ENCODE peak calls at places on chromosomes 16 and 17, in seven cellular contexts. H is amniotic epithelial cell; P is stimulated activated CD8-positive, alpha-beta memory T cell treated with anti-CD3 and anti-CD28 coated beads, Interleukin-7, amount 100 ng/mL, for 48 hours; Q is GM04504; I is retinal pigment epithelial cell; S is activated T-cell treated with anti-CD3 and anti-CD28 coated beads, Interleukin-2, amount 50 U/mL, for 72 hours; G is tibial nerve. V is an unnamed sample.

GRCh38 chr16:82639666-82640336 is 13.0 kb downstream of the CDH13 start:
- DNase-seq in Q (no peak), S (peak; percentile 63), I (no peak), P (no peak), H (peak; percentile 58), G (no peak), V (no peak)

GRCh38 chr16:70657956-70658355 is 11.6 kb downstream of the IL34 start:
- DNase-seq in Q (no peak), G (no peak), S (no peak), I (no peak), P (no peak), H (no peak), V (no peak)

GRCh38 chr16:83807710-83808572 is at the start of gene HSBP1:
- DNase-seq in H (peak; percentile 85), G (peak; percentile 87), P (peak; percentile 83), S (peak; percentile 95), I (peak; percentile 62), Q (peak; percentile 76), V (peak; percentile 47)

GRCh38 chr16:31128711-31129567 is 6.6 kb downstream of the PRSS8 start:
- DNase-seq in Q (no peak), G (no peak), H (no peak), S (no peak), I (no peak), P (no peak), V (no peak)

GRCh38 chr17:31470592-31470991 is 79.1 kb downstream of the RAB11FIP4 start:
- DNase-seq in G (no peak), H (no peak), Q (no peak), S (no peak), P (no peak), I (no peak), V (no peak)

GRCh38 chr16:29837833-29838232 is 17.6 kb downstream of the MVP start:
- DNase-seq in P (no peak), H (peak; percentile 95), I (no peak), Q (no peak), G (no peak), S (no peak), V (no peak)

GRCh38 chr17:38322897-38323296 is 20.9 kb downstream of the GPR179 start:
- DNase-seq in H (no peak), G (no peak), I (no peak), Q (no peak), S (no peak), P (no peak), V (no peak)

GRCh38 chr17:69267219-69267618 is 38.6 kb upstream of the ABCA10 start:
- DNase-seq in Q (no peak), S (no peak), H (no peak), P (no peak), I (no peak), G (no peak), V (no peak)

GRCh38 chr16:74275031-74275636 is 21.5 kb upstream of the PSMD7 start:
- DNase-seq in I (no peak), Q (no peak), S (no peak), G (no peak), P (no peak), H (peak; percentile 10), V (no peak)

GRCh38 chr16:9965079-9965478 is 217.1 kb downstream of the GRIN2A start:
- DNase-seq in Q (no peak), S (no peak), H (no peak), G (no peak), I (no peak), P (no peak), V (no peak)

GRCh38 chr17:14052886-14053615 is 16.3 kb upstream of the COX10 start:
- DNase-seq in I (no peak), S (no peak), P (no peak), Q (no peak), H (peak; percentile 94), G (no peak), V (no peak)

GRCh38 chr16:17497648-17498047 is 26.9 kb upstream of the XYLT1 start:
- DNase-seq in P (no peak), S (no peak), G (no peak), Q (no peak), I (no peak), H (peak; percentile 31), V (no peak)

GRCh38 chr16:84893467-84893848 is 73.7 kb downstream of the CRISPLD2 start:
- DNase-seq in P (no peak), Q (no peak), G (no peak), H (no peak), S (no peak), I (no peak), V (no peak)

GRCh38 chr16:89575247-89576172 is at the start of gene CPNE7:
- DNase-seq in S (peak; percentile 33), G (no peak), Q (no peak), H (no peak), I (no peak), P (no peak), V (no peak)

GRCh38 chr16:56610017-56610608 is 1.7 kb downstream of the MT2A start:
- DNase-seq in Q (no peak), H (peak; percentile 94), I (no peak), G (no peak), P (peak; percentile 56), S (peak; percentile 84), V (peak; percentile 84)

GRCh38 chr17:39400547-39401411 is 647 bp downstream of the FBXL20 start:
- DNase-seq in H (no peak), G (no peak), S (no peak), I (no peak), Q (no peak), P (no peak), V (no peak)

GRCh38 chr16:65965632-65966031 is 400.9 kb upstream of the CDH5 start:
- DNase-seq in Q (no peak), I (no peak), H (no peak), S (no peak), G (no peak), P (no peak), V (no peak)

GRCh38 chr16:29975134-29975538 is 1.5 kb downstream of the TAOK2 start:
- DNase-seq in G (no peak), I (no peak), P (no peak), H (no peak), S (no peak), Q (no peak), V (no peak)

GRCh38 chr16:57533366-57533617 is 3.1 kb downstream of the CCDC102A start:
- DNase-seq in H (no peak), S (no peak), I (no peak), G (no peak), P (no peak), Q (no peak), V (no peak)

GRCh38 chr16:81462683-81463082 is 18.1 kb downstream of the CMIP start:
- DNase-seq in S (no peak), Q (no peak), H (no peak), I (no peak), G (no peak), P (no peak), V (no peak)

GRCh38 chr16:85838381-85838780 is 38.9 kb downstream of the COX4I1 start:
- DNase-seq in H (no peak), Q (no peak), P (no peak), S (no peak), I (no peak), G (no peak), V (no peak)

GRCh38 chr16:69479806-69480205 is 55.4 kb downstream of the CYB5B start:
- DNase-seq in P (no peak), G (no peak), H (no peak), S (no peak), Q (no peak), I (no peak), V (no peak)

GRCh38 chr17:81380682-81381518 is 14.4 kb upstream of the BAHCC1 start:
- DNase-seq in P (no peak), Q (no peak), S (no peak), I (no peak), H (no peak), G (no peak), V (no peak)

GRCh38 chr16:59385953-59386352 is 651.8 kb upstream of the GOT2 start:
- DNase-seq in H (peak; percentile 62), P (no peak), I (peak; percentile 87), Q (peak; percentile 80), S (no peak), G (no peak), V (peak; percentile 89)

GRCh38 chr17:80084773-80085172 is 16.6 kb upstream of the GAA start:
- DNase-seq in S (no peak), I (no peak), Q (no peak), H (no peak), P (no peak), G (no peak), V (no peak)

V was measured in BJ.